ENCODE peak calls at places on chromosomes 16 and 17, in seven cellular contexts. R, P, L, U, Q, Y and B are unnamed samples.

GRCh38 chr17:16989953-16990860 is 18.3 kb upstream of the TNFRSF13B start:
- DNase-seq in R (peak), Y (no peak), Q (no peak), L (no peak), P (no peak), U (peak), B (no peak)

GRCh38 chr16:593406-593805 is 3.5 kb downstream of the RAB40C start:
- DNase-seq in P (peak), Y (no peak), L (no peak), U (no peak), R (no peak), Q (no peak), B (no peak)

GRCh38 chr16:54066451-54067056 is 220.0 kb downstream of the IRX3 start:
- DNase-seq in P (no peak), Q (no peak), U (no peak), R (peak), L (no peak), Y (no peak), B (no peak)

GRCh38 chr17:3914319-3914685 is 2.0 kb downstream of the P2RX1 start:
- DNase-seq in P (peak), Y (no peak), R (no peak), L (no peak), U (no peak), Q (no peak), B (peak)

GRCh38 chr17:50735287-50735686 is 15.9 kb downstream of the LUC7L3 start:
- DNase-seq in L (no peak), Y (no peak), Q (no peak), P (no peak), R (no peak), U (no peak), B (no peak)

GRCh38 chr17:5955764-5956163 is 114.4 kb upstream of the WSCD1 start:
- DNase-seq in Q (no peak), Y (no peak), R (no peak), P (no peak), L (no peak), U (no peak), B (no peak)

GRCh38 chr17:57674894-57675293 is 70.2 kb downstream of the CCDC182 start:
- DNase-seq in R (no peak), U (peak), P (no peak), Q (peak), L (no peak), Y (no peak), B (no peak)

GRCh38 chr16:51095114-51095872 is 55.8 kb downstream of the SALL1 start:
- DNase-seq in R (no peak), P (no peak), Y (no peak), U (no peak), Q (peak), L (no peak), B (no peak)

GRCh38 chr17:17783121-17783824 is 53.5 kb downstream of the SREBF1 start:
- DNase-seq in Y (peak), R (no peak), U (no peak), Q (peak), L (peak), P (peak), B (no peak)

GRCh38 chr16:87974190-87974589 is 23.0 kb downstream of the BANP start:
- DNase-seq in L (no peak), R (no peak), U (no peak), Q (no peak), Y (no peak), P (no peak), B (no peak)

GRCh38 chr17:79792984-79793923 is 3.6 kb downstream of the CBX8 start:
- DNase-seq in R (peak), L (no peak), Q (no peak), U (no peak), Y (no peak), P (no peak), B (no peak)

GRCh38 chr17:16243385-16243784 is 26.4 kb downstream of the PIGL start:
- DNase-seq in L (no peak), Y (no peak), P (no peak), U (no peak), R (no peak), Q (no peak), B (no peak)

GRCh38 chr16:1188781-1189189 is 35.9 kb downstream of the CACNA1H start:
- DNase-seq in P (peak), Y (peak), Q (no peak), L (peak), U (peak), R (peak), B (no peak)

GRCh38 chr16:50469121-50469743 is 79.0 kb upstream of the NKD1 start:
- DNase-seq in Y (no peak), R (no peak), P (no peak), U (no peak), L (no peak), Q (no peak), B (no peak)

GRCh38 chr17:16568541-16569357 is at the start of gene ZNF287:
- DNase-seq in Y (peak), P (peak), Q (peak), R (peak), U (peak), L (peak), B (no peak)

GRCh38 chr16:89114159-89114981 is 20.7 kb downstream of the ACSF3 start:
- DNase-seq in P (no peak), U (peak), Q (no peak), Y (no peak), R (peak), L (peak), B (no peak)

GRCh38 chr17:72618018-72618509 is 474.4 kb downstream of the SLC39A11 start:
- DNase-seq in Q (no peak), U (peak), R (no peak), Y (no peak), P (peak), L (peak), B (no peak)

GRCh38 chr16:4515611-4516233 is 22.9 kb downstream of the CDIP1 start:
- DNase-seq in Q (no peak), L (no peak), U (no peak), Y (no peak), P (no peak), R (no peak), B (peak)